ENCODE peak calls at places on chromosomes 16 and 17, in seven cellular contexts. W is Calu3, U is fibroblast of pulmonary artery, M is fibroblast of lung, N is GM12878, J is AG04449, V is heart left ventricle. B is an unnamed sample.

GRCh38 chr16:89690392-89690901 is 4.0 kb downstream of the CDK10 start:
- DNase-seq in W (no peak), U (no peak), M (no peak), N (no peak), J (no peak), V (no peak), B (no peak)

GRCh38 chr16:67666032-67666537 is 465 bp downstream of the ENKD1 start:
- DNase-seq in W (peak), U (peak), M (peak), N (no peak), J (no peak), V (no peak), B (no peak)

GRCh38 chr17:29178750-29179231 is 1.4 kb downstream of the MYO18A start:
- DNase-seq in W (peak), U (no peak), M (no peak), N (no peak), J (no peak), V (no peak), B (no peak)

GRCh38 chr16:67847064-67847861 is at the start of gene CENPT:
- DNase-seq in W (peak), U (peak), M (no peak), N (no peak), J (no peak), V (no peak), B (no peak)

GRCh38 chr16:60651351-60651750 is 1384.9 kb downstream of the CDH8 start:
- DNase-seq in W (no peak), U (no peak), M (no peak), N (no peak), J (no peak), V (no peak), B (no peak)

GRCh38 chr16:53123753-53124152 is 69.0 kb downstream of the CHD9 start:
- DNase-seq in W (no peak), U (peak), M (peak), N (no peak), J (no peak), V (no peak), B (no peak)

GRCh38 chr16:79437764-79438728 is 162.5 kb downstream of the MAF start:
- DNase-seq in W (peak), U (no peak), M (no peak), N (no peak), J (no peak), V (no peak), B (peak)

GRCh38 chr16:19119564-19119963 is 5.8 kb downstream of the ITPRIPL2 start:
- DNase-seq in W (no peak), U (peak), M (peak), N (no peak), J (peak), V (no peak), B (no peak)

GRCh38 chr17:57888311-57889216 is 38.7 kb upstream of the MRPS23 start:
- DNase-seq in W (no peak), U (no peak), M (no peak), N (no peak), J (no peak), V (no peak), B (no peak)

GRCh38 chr17:17682293-17682736 is 1.1 kb downstream of the RAI1 start:
- DNase-seq in W (no peak), U (no peak), M (no peak), N (no peak), J (no peak), V (peak), B (no peak)

GRCh38 chr17:12547829-12548228 is 117.9 kb upstream of the MYOCD start:
- DNase-seq in W (no peak), U (no peak), M (no peak), N (no peak), J (no peak), V (no peak), B (no peak)

GRCh38 chr16:12519986-12520385 is 283.7 kb downstream of the CPPED1 start:
- DNase-seq in W (no peak), U (no peak), M (no peak), N (no peak), J (no peak), V (no peak), B (no peak)

DNA sequence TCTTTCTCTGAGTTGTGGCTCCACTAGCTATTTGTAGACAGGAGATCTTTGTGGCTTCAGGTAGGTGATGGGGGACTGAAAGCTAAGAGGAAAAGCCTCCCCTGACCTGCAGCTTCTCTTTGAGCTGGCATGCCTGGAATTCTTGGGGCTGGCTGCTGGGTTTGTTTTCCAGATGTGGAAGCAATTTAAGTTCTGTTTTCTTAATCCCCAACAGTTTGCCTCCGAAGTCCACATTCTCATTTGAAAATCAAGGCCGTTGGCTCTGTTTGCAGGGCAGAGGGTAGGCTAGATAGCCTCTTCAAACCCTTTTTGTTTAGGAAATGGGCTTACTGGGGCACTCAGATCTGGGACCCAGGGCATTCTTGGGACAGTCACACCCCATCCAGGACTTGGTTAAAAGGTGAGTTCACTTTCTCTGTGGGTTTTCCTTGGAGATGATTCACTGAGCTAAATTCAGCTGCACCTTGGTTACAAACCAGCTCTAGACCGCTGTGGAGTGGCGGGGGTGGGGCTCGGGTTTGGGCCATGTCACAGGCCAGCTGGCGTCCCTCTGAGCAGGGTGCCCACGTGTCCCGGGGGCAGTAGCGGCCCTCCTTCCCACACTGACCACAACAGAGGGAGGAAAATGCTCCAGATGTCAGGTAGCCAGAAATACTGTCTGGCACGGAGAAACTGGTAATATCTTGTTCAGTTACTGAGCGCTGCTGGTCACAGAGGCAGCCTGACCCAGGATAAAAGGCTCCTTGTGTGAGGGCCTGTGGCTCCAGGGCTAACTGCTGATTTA is 108.5 kb downstream of the RAB11FIP4 start:
- DNase-seq in W (peak), U (peak), M (peak), N (no peak), J (no peak), V (peak), B (peak)
- TF ChIP-seq CTCF in W (no peak), U (no peak), M (no peak), N (no peak), J (no peak), V (no peak), B (no peak)

GRCh38 chr16:57775661-57776469 is 26.4 kb downstream of the KIFC3 start:
- DNase-seq in W (no peak), U (no peak), M (peak), N (no peak), J (no peak), V (no peak), B (peak)
- TF ChIP-seq CTCF in W (no peak), U (peak), M (peak), N (no peak), J (no peak), V (no peak), B (peak)

DNA sequence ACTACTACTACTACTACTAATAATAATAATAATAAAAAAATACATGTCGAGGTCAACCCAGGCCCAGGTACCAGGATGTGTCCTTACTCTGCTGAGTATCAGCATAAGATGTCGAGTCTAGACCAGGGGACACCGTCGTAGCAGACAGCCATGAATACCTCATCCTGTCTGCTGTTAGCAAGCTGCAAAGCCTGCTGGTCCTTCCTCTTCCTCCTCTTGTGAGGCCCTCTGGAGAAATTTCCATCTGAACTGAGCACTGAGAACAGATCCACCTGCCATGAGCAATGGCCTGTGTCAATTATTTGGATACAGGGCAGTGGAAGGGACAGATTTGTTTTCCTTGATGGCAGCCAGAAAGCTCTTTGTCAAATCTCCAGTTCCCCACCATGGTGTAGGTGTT is 168.5 kb downstream of the XYLT1 start:
- DNase-seq in W (no peak), U (no peak), M (no peak), N (no peak), J (no peak), V (no peak), B (no peak)
- TF ChIP-seq CTCF in W (no peak), U (no peak), M (no peak), N (no peak), J (no peak), V (no peak), B (no peak)

GRCh38 chr16:73565263-73565662 is 517.3 kb upstream of the ZFHX3 start:
- DNase-seq in W (peak), U (no peak), M (peak), N (no peak), J (no peak), V (no peak), B (no peak)
- TF ChIP-seq CTCF in W (no peak), U (no peak), M (no peak), N (peak), J (no peak), V (peak), B (no peak)

B was measured in gastrocnemius medialis.